ENCODE peak calls at places on chromosomes 1 and 21, in six cellular contexts. A is stimulated activated CD4-positive, alpha-beta T cell treated with anti-CD3 and anti-CD28 coated beads, TNF-alpha, amount 100 ng/mL, for 1 hour; R is smooth muscle cell of the brain vasculature; P is ELR; V is NCI-H1105 treated with DMSO at 0.1 percent for 48 hours; M is H1. G is an unnamed sample.

GRCh38 chr21:31564439-31564838 is 95.1 kb upstream of the SOD1 start:
- DNase-seq in A (no peak), R (no peak), P (peak), V (no peak), M (no peak), G (no peak)

GRCh38 chr1:224182057-224182865 is 779 bp upstream of the DEGS1 start:
- DNase-seq in A (peak), R (no peak), P (no peak), V (peak), M (no peak), G (no peak)

GRCh38 chr1:87226341-87226760 is 102.3 kb upstream of the LMO4 start:
- DNase-seq in A (no peak), R (peak), P (peak), V (no peak), M (peak), G (no peak)

GRCh38 chr1:193068013-193068412 is 8.6 kb downstream of the RO60 start:
- DNase-seq in A (no peak), R (no peak), P (no peak), V (no peak), M (no peak), G (no peak)

GRCh38 chr1:106268070-106268469 is 788.4 kb upstream of the PRMT6 start:
- DNase-seq in A (no peak), R (no peak), P (peak), V (peak), M (no peak), G (no peak)

GRCh38 chr1:234726359-234726836 is 116.4 kb upstream of the IRF2BP2 start:
- DNase-seq in A (no peak), R (no peak), P (no peak), V (peak), M (no peak), G (no peak)

GRCh38 chr1:182198006-182198605 is 136.6 kb upstream of the ZNF648 start:
- DNase-seq in A (no peak), R (no peak), P (no peak), V (no peak), M (no peak), G (no peak)

GRCh38 chr1:206962269-206962668 is 8.0 kb downstream of the FCAMR start:
- DNase-seq in A (no peak), R (no peak), P (no peak), V (no peak), M (no peak), G (no peak)

GRCh38 chr1:233241782-233242181 is 53.7 kb downstream of the PCNX2 start:
- DNase-seq in A (no peak), R (no peak), P (no peak), V (no peak), M (no peak), G (no peak)

GRCh38 chr1:3610823-3611169 is 512 bp downstream of the MEGF6 start:
- DNase-seq in A (no peak), R (no peak), P (no peak), V (no peak), M (no peak), G (no peak)

GRCh38 chr1:90821793-90822359 is 104.8 kb upstream of the BARHL2 start:
- DNase-seq in A (no peak), R (no peak), P (no peak), V (no peak), M (no peak), G (no peak)

GRCh38 chr1:31626451-31627202 is 9.1 kb downstream of the HCRTR1 start:
- DNase-seq in A (no peak), R (no peak), P (peak), V (no peak), M (no peak), G (no peak)

GRCh38 chr21:45593162-45594022 is 50.1 kb upstream of the PCBP3 start:
- DNase-seq in A (no peak), R (no peak), P (no peak), V (no peak), M (no peak), G (no peak)

GRCh38 chr1:11567244-11568065 is 86.8 kb downstream of the FBXO2 start:
- DNase-seq in A (no peak), R (no peak), P (no peak), V (no peak), M (no peak), G (no peak)

GRCh38 chr1:245258271-245258920 is 103.6 kb downstream of the KIF26B start:
- DNase-seq in A (no peak), R (no peak), P (no peak), V (peak), M (no peak), G (no peak)

GRCh38 chr1:21666572-21667320 is 2.4 kb downstream of the RAP1GAP start:
- DNase-seq in A (no peak), R (no peak), P (no peak), V (no peak), M (no peak), G (no peak)

GRCh38 chr1:32179193-32179442 is 357 bp upstream of the TXLNA start:
- DNase-seq in A (no peak), R (no peak), P (no peak), V (no peak), M (no peak), G (no peak)

GRCh38 chr1:157312270-157312812 is 174.1 kb upstream of the ETV3 start:
- DNase-seq in A (no peak), R (no peak), P (peak), V (no peak), M (no peak), G (no peak)

GRCh38 chr1:80417651-80418050 is 1383.1 kb upstream of the ADGRL2 start:
- DNase-seq in A (no peak), R (no peak), P (peak), V (no peak), M (no peak), G (no peak)

GRCh38 chr1:51019811-51020210 is 49.8 kb downstream of the CDKN2C start:
- DNase-seq in A (no peak), R (no peak), P (no peak), V (no peak), M (no peak), G (no peak)

GRCh38 chr1:174963547-174964125 is 36.1 kb upstream of the CACYBP start:
- DNase-seq in A (no peak), R (no peak), P (no peak), V (peak), M (no peak), G (no peak)

GRCh38 chr1:192270398-192270797 is 46.4 kb upstream of the RGS21 start:
- DNase-seq in A (no peak), R (no peak), P (peak), V (no peak), M (no peak), G (no peak)

GRCh38 chr1:112558634-112559033 is 49.9 kb downstream of the WNT2B start:
- DNase-seq in A (no peak), R (no peak), P (no peak), V (no peak), M (no peak), G (no peak)

GRCh38 chr1:85303440-85304162 is 27.2 kb upstream of the BCL10 start:
- DNase-seq in A (no peak), R (no peak), P (no peak), V (no peak), M (no peak), G (no peak)

GRCh38 chr1:153610334-153611023 is 2.5 kb downstream of the S100A16 start:
- DNase-seq in A (no peak), R (no peak), P (peak), V (no peak), M (no peak), G (no peak)